ENCODE peak calls at places on chromosome 16, in ten cellular contexts. One of them, this sample, is unnamed.

GRCh38 chr16:66150691-66151090 is 215.8 kb upstream of the CDH5 start:
- DNase-seq in Karpas-422: no peak
- DNase-seq in endothelial cell of umbilical vein: no peak
- DNase-seq in neuronal stem cell: no peak
- DNase-seq in H9: no peak
- DNase-seq in H1: no peak
- DNase-seq in OCI-LY7: no peak
- DNase-seq in IMR-90: peak; percentile 28
- DNase-seq in trophoblast cell: no peak
- DNase-seq in GM23248: peak; percentile 19
- DNase-seq in this sample: no peak

GRCh38 chr16:8936421-8936820 is 27.3 kb downstream of the USP7 start:
- DNase-seq in Karpas-422: peak; percentile 85
- DNase-seq in endothelial cell of umbilical vein: peak; percentile 29
- DNase-seq in neuronal stem cell: no peak
- DNase-seq in H9: peak; percentile 79
- DNase-seq in H1: no peak
- DNase-seq in OCI-LY7: peak; percentile 66
- DNase-seq in IMR-90: peak; percentile 54
- DNase-seq in trophoblast cell: peak; percentile 83
- DNase-seq in GM23248: peak; percentile 75
- DNase-seq in this sample: peak; percentile 17

GRCh38 chr16:86975445-86975844 is 341.7 kb downstream of the C16orf95 start:
- DNase-seq in Karpas-422: no peak
- DNase-seq in endothelial cell of umbilical vein: peak; percentile 87
- DNase-seq in neuronal stem cell: peak; percentile 40
- DNase-seq in H9: peak; percentile 85
- DNase-seq in H1: peak; percentile 68
- DNase-seq in OCI-LY7: peak; percentile 33
- DNase-seq in IMR-90: peak; percentile 95
- DNase-seq in trophoblast cell: no peak
- DNase-seq in GM23248: peak; percentile 66
- DNase-seq in this sample: no peak

GRCh38 chr16:50676684-50677225 is 4.4 kb downstream of the SNX20 start:
- DNase-seq in Karpas-422: no peak
- DNase-seq in endothelial cell of umbilical vein: no peak
- DNase-seq in neuronal stem cell: no peak
- DNase-seq in H9: no peak
- DNase-seq in H1: no peak
- DNase-seq in OCI-LY7: no peak
- DNase-seq in IMR-90: no peak
- DNase-seq in trophoblast cell: no peak
- DNase-seq in GM23248: no peak
- DNase-seq in this sample: no peak

GRCh38 chr16:66007717-66008116 is 358.8 kb upstream of the CDH5 start:
- DNase-seq in Karpas-422: no peak
- DNase-seq in endothelial cell of umbilical vein: no peak
- DNase-seq in neuronal stem cell: no peak
- DNase-seq in H9: no peak
- DNase-seq in H1: no peak
- DNase-seq in OCI-LY7: no peak
- DNase-seq in IMR-90: peak; percentile 93
- DNase-seq in trophoblast cell: no peak
- DNase-seq in GM23248: peak; percentile 83
- DNase-seq in this sample: no peak

GRCh38 chr16:46691720-46692119 is 2.3 kb downstream of the ORC6 start:
- DNase-seq in Karpas-422: peak; percentile 54
- DNase-seq in endothelial cell of umbilical vein: peak; percentile 57
- DNase-seq in neuronal stem cell: no peak
- DNase-seq in H9: no peak
- DNase-seq in H1: no peak
- DNase-seq in OCI-LY7: peak; percentile 29
- DNase-seq in IMR-90: peak; percentile 24
- DNase-seq in trophoblast cell: no peak
- DNase-seq in GM23248: no peak
- DNase-seq in this sample: no peak

GRCh38 chr16:31224092-31224955 is 7.4 kb upstream of the PYDC1 start:
- DNase-seq in Karpas-422: no peak
- DNase-seq in endothelial cell of umbilical vein: no peak
- DNase-seq in neuronal stem cell: no peak
- DNase-seq in H9: peak; percentile 51
- DNase-seq in H1: no peak
- DNase-seq in OCI-LY7: no peak
- DNase-seq in IMR-90: no peak
- DNase-seq in trophoblast cell: no peak
- DNase-seq in GM23248: no peak
- DNase-seq in this sample: no peak

GRCh38 chr16:66871840-66872239 is 8.5 kb upstream of the PDP2 start:
- DNase-seq in Karpas-422: no peak
- DNase-seq in endothelial cell of umbilical vein: no peak
- DNase-seq in neuronal stem cell: no peak
- DNase-seq in H9: no peak
- DNase-seq in H1: no peak
- DNase-seq in OCI-LY7: no peak
- DNase-seq in IMR-90: no peak
- DNase-seq in trophoblast cell: no peak
- DNase-seq in GM23248: no peak
- DNase-seq in this sample: no peak

GRCh38 chr16:11994187-11995119 is 17.9 kb downstream of the SNX29 start:
- DNase-seq in Karpas-422: no peak
- DNase-seq in endothelial cell of umbilical vein: peak; percentile 68
- DNase-seq in neuronal stem cell: no peak
- DNase-seq in H9: no peak
- DNase-seq in H1: no peak
- DNase-seq in OCI-LY7: no peak
- DNase-seq in IMR-90: peak; percentile 28
- DNase-seq in trophoblast cell: peak; percentile 4
- DNase-seq in GM23248: peak; percentile 62
- DNase-seq in this sample: no peak

GRCh38 chr16:15795615-15796014 is 61.2 kb downstream of the MYH11 start:
- DNase-seq in Karpas-422: no peak
- DNase-seq in endothelial cell of umbilical vein: no peak
- DNase-seq in neuronal stem cell: no peak
- DNase-seq in H9: no peak
- DNase-seq in H1: no peak
- DNase-seq in OCI-LY7: no peak
- DNase-seq in IMR-90: no peak
- DNase-seq in trophoblast cell: no peak
- DNase-seq in GM23248: no peak
- DNase-seq in this sample: no peak

GRCh38 chr16:53433930-53434435 is 288 bp upstream of the RBL2 start:
- DNase-seq in Karpas-422: peak; percentile 92
- DNase-seq in endothelial cell of umbilical vein: no peak
- DNase-seq in neuronal stem cell: no peak
- DNase-seq in H9: no peak
- DNase-seq in H1: no peak
- DNase-seq in OCI-LY7: peak; percentile 85
- DNase-seq in IMR-90: peak; percentile 75
- DNase-seq in trophoblast cell: peak; percentile 31
- DNase-seq in GM23248: no peak
- DNase-seq in this sample: no peak

GRCh38 chr16:85611205-85611454 is 2.0 kb upstream of the GSE1 start:
- DNase-seq in Karpas-422: no peak
- DNase-seq in endothelial cell of umbilical vein: no peak
- DNase-seq in neuronal stem cell: no peak
- DNase-seq in H9: no peak
- DNase-seq in H1: no peak
- DNase-seq in OCI-LY7: peak; percentile 45
- DNase-seq in IMR-90: no peak
- DNase-seq in trophoblast cell: no peak
- DNase-seq in GM23248: peak; percentile 61
- DNase-seq in this sample: no peak
- H2AFZ ChIP-seq in Karpas-422: no peak overlapping the region
- H2AFZ ChIP-seq in endothelial cell of umbilical vein: no peak overlapping the region
- H2AFZ ChIP-seq in neuronal stem cell: peak overlapping the region; percentile 75
- H2AFZ ChIP-seq in H9: no peak overlapping the region
- H2AFZ ChIP-seq in H1: no peak overlapping the region
- H2AFZ ChIP-seq in OCI-LY7: peak overlapping the region; percentile 36
- H2AFZ ChIP-seq in IMR-90: peak overlapping the region; percentile 86
- H2AFZ ChIP-seq in trophoblast cell: peak overlapping the region; percentile 38
- H2AFZ ChIP-seq in GM23248: no peak overlapping the region
- H2AFZ ChIP-seq in this sample: no peak overlapping the region

DNA sequence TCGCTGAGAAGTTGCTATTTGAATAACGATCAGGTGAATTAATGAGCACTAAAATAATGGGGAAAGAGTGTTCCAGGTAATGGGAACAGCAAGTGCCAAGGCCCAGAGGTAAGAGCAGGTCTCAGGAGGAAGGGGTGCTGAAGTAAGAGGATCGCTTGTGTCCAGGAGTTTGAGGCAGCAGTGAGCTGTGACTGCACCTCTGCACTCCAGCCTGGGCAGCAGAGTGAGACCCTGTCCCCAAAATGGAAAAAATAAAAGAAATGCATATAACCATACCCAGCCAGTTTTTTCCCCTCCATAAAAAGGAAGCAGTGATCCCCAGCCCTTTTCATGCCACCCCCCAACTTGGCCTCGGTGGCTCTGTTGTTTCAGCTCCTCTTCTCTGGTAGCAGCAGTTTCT is 16.8 kb upstream of the HAS3 start:
- DNase-seq in Karpas-422: peak; percentile 35
- DNase-seq in endothelial cell of umbilical vein: no peak
- DNase-seq in neuronal stem cell: no peak
- DNase-seq in H9: no peak
- DNase-seq in H1: no peak
- DNase-seq in OCI-LY7: no peak
- DNase-seq in IMR-90: no peak
- DNase-seq in trophoblast cell: no peak
- DNase-seq in GM23248: no peak
- DNase-seq in this sample: no peak
- H2AFZ ChIP-seq in Karpas-422: no peak overlapping the region
- H2AFZ ChIP-seq in endothelial cell of umbilical vein: no peak overlapping the region
- H2AFZ ChIP-seq in neuronal stem cell: peak overlapping the region; percentile 76
- H2AFZ ChIP-seq in H9: no peak overlapping the region
- H2AFZ ChIP-seq in H1: no peak overlapping the region
- H2AFZ ChIP-seq in OCI-LY7: no peak overlapping the region
- H2AFZ ChIP-seq in IMR-90: no peak overlapping the region
- H2AFZ ChIP-seq in trophoblast cell: no peak overlapping the region
- H2AFZ ChIP-seq in GM23248: no peak overlapping the region
- H2AFZ ChIP-seq in this sample: no peak overlapping the region

DNA sequence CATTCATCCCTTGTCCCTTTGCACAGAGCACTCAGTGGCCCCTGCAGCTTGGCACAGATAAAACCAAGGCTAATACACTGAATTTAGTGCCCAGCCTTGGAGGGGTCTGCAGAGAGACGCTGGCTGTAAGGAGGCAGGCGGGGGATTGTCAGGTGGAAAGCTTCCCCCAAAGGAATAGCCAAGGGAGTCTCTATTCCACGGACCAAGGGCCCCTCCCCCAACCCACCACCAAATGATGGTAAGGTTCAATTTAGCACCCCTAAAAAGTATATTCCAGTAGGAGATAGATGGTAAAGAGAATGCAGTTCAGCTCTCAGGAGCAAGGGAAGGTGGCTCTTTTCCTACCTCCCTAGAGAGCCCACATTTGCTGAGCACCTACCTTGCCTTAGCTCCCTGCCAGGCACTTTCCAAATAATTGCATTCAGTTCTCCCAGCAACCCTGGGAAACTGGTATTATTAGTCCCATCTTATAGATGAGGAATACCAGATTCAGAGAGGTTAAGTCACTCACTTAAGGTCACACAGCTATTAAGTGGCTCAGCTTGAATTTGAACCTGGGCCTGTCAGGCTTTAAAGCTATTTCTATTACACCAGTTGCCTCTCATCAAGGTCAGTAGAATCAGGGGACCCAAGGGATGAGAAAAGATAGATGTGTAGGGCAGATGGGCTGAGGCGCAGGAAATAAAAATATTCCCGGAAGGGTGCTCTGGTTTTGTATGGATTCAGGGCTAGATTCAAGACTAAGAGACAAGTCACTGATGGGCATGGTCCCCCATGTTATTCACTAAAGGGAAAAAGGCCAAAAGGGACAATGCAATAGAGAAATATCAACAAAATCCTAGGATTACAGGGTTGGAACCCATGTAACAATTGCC is 20.0 kb upstream of the ZFHX3 start:
- DNase-seq in Karpas-422: no peak
- DNase-seq in endothelial cell of umbilical vein: no peak
- DNase-seq in neuronal stem cell: no peak
- DNase-seq in H9: no peak
- DNase-seq in H1: no peak
- DNase-seq in OCI-LY7: no peak
- DNase-seq in IMR-90: no peak
- DNase-seq in trophoblast cell: no peak
- DNase-seq in GM23248: no peak
- DNase-seq in this sample: no peak
- H2AFZ ChIP-seq in Karpas-422: no peak overlapping the region
- H2AFZ ChIP-seq in endothelial cell of umbilical vein: no peak overlapping the region
- H2AFZ ChIP-seq in neuronal stem cell: peak overlapping the region; percentile 54
- H2AFZ ChIP-seq in H9: no peak overlapping the region
- H2AFZ ChIP-seq in H1: no peak overlapping the region
- H2AFZ ChIP-seq in OCI-LY7: no peak overlapping the region
- H2AFZ ChIP-seq in IMR-90: peak overlapping the region; percentile 85
- H2AFZ ChIP-seq in trophoblast cell: no peak overlapping the region
- H2AFZ ChIP-seq in GM23248: peak overlapping the region; percentile 70
- H2AFZ ChIP-seq in this sample: peak overlapping the region; percentile 55

GRCh38 chr16:54489225-54489781 is 202.7 kb upstream of the IRX3 start:
- DNase-seq in Karpas-422: no peak
- DNase-seq in endothelial cell of umbilical vein: no peak
- DNase-seq in neuronal stem cell: no peak
- DNase-seq in H9: no peak
- DNase-seq in H1: no peak
- DNase-seq in OCI-LY7: no peak
- DNase-seq in IMR-90: no peak
- DNase-seq in trophoblast cell: no peak
- DNase-seq in GM23248: peak; percentile 6
- DNase-seq in this sample: no peak

GRCh38 chr16:54482892-54483574 is 196.4 kb upstream of the IRX3 start:
- DNase-seq in Karpas-422: no peak
- DNase-seq in endothelial cell of umbilical vein: no peak
- DNase-seq in neuronal stem cell: no peak
- DNase-seq in H9: no peak
- DNase-seq in H1: no peak
- DNase-seq in OCI-LY7: no peak
- DNase-seq in IMR-90: no peak
- DNase-seq in trophoblast cell: no peak
- DNase-seq in GM23248: no peak
- DNase-seq in this sample: no peak

GRCh38 chr16:54488729-54489128 is 202.1 kb upstream of the IRX3 start:
- DNase-seq in Karpas-422: peak; percentile 53
- DNase-seq in endothelial cell of umbilical vein: no peak
- DNase-seq in neuronal stem cell: no peak
- DNase-seq in H9: no peak
- DNase-seq in H1: no peak
- DNase-seq in OCI-LY7: no peak
- DNase-seq in IMR-90: no peak
- DNase-seq in trophoblast cell: no peak
- DNase-seq in GM23248: no peak
- DNase-seq in this sample: no peak

GRCh38 chr16:54487933-54488332 is 201.3 kb upstream of the IRX3 start:
- DNase-seq in Karpas-422: no peak
- DNase-seq in endothelial cell of umbilical vein: no peak
- DNase-seq in neuronal stem cell: no peak
- DNase-seq in H9: no peak
- DNase-seq in H1: no peak
- DNase-seq in OCI-LY7: no peak
- DNase-seq in IMR-90: no peak
- DNase-seq in trophoblast cell: no peak
- DNase-seq in GM23248: no peak
- DNase-seq in this sample: no peak

DNA sequence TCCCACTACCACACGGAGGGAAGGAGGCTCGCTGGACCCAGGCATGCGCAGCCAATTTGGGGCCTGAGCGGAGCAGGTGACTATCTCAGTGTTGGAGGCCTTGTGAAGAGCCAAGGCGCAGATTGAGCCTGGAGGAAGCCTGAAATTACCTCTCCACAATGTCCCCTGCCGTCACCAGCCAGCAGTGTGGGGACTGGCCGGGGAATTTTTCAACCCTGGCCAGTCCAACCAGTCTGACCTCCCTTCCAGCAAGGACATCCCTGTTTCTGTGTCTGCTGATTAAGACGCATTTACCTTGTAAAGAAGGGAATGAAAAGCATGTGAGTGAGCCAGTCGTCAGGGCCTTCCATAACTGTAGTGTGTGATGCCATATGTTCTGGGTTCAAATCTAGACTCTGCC is 198.1 kb upstream of the IRX3 start:
- DNase-seq in Karpas-422: no peak
- DNase-seq in endothelial cell of umbilical vein: no peak
- DNase-seq in neuronal stem cell: no peak
- DNase-seq in H9: no peak
- DNase-seq in H1: no peak
- DNase-seq in OCI-LY7: no peak
- DNase-seq in IMR-90: no peak
- DNase-seq in trophoblast cell: peak; percentile 75
- DNase-seq in GM23248: no peak
- DNase-seq in this sample: no peak
- H2AFZ ChIP-seq in Karpas-422: no peak overlapping the region
- H2AFZ ChIP-seq in endothelial cell of umbilical vein: no peak overlapping the region
- H2AFZ ChIP-seq in neuronal stem cell: no peak overlapping the region
- H2AFZ ChIP-seq in H9: no peak overlapping the region
- H2AFZ ChIP-seq in H1: no peak overlapping the region
- H2AFZ ChIP-seq in OCI-LY7: no peak overlapping the region
- H2AFZ ChIP-seq in IMR-90: no peak overlapping the region
- H2AFZ ChIP-seq in trophoblast cell: no peak overlapping the region
- H2AFZ ChIP-seq in GM23248: no peak overlapping the region
- H2AFZ ChIP-seq in this sample: no peak overlapping the region